ENCODE peak calls at places on chromosome 20, in seven cellular contexts. O is tibial artery; T is stimulated activated CD4-positive, alpha-beta T cell treated with anti-CD3 and anti-CD28 coated beads, Interleukin-2, amount 100 ng/mL, for 48 hours; L is pancreas; M is T-helper 17 cell; P is Right ventricle myocardium inferior; J is KBM-7. B is an unnamed sample.

GRCh38 chr20:13222319-13222716 is 1.2 kb downstream of the ISM1 start:
- DNase-seq in O (no peak), L (no peak), T (no peak), J (no peak), M (no peak), P (no peak), B (no peak)

GRCh38 chr20:31870703-31871601 is 518 bp downstream of the TTLL9 start:
- DNase-seq in L (no peak), M (no peak), O (no peak), P (no peak), T (no peak), J (no peak), B (no peak)

GRCh38 chr20:53077373-53078205 is 105.4 kb downstream of the TSHZ2 start:
- DNase-seq in O (no peak), P (no peak), L (no peak), M (no peak), J (no peak), T (peak), B (no peak)

GRCh38 chr20:1979116-1979778 is 14.6 kb downstream of the PDYN start:
- DNase-seq in T (no peak), P (no peak), M (no peak), L (no peak), O (no peak), J (no peak), B (no peak)

GRCh38 chr20:62907377-62908317 is 18.7 kb downstream of the DIDO1 start:
- DNase-seq in P (no peak), T (no peak), O (peak), L (no peak), J (peak), M (peak), B (peak)

GRCh38 chr20:59939052-59939878 is 840 bp downstream of the PPP1R3D start:
- DNase-seq in O (peak), M (no peak), J (no peak), P (no peak), L (peak), T (no peak), B (no peak)

GRCh38 chr20:16535281-16535680 is 38.0 kb downstream of the KIF16B start:
- DNase-seq in J (peak), O (no peak), L (no peak), M (no peak), T (no peak), P (no peak), B (no peak)

GRCh38 chr20:4476903-4477302 is 244.8 kb upstream of the PRND start:
- DNase-seq in O (peak), L (no peak), T (no peak), M (no peak), P (no peak), J (no peak), B (no peak)

GRCh38 chr20:4740774-4741431 is 19.2 kb downstream of the PRND start:
- DNase-seq in O (no peak), P (no peak), T (peak), J (peak), L (peak), M (peak), B (peak)

GRCh38 chr20:38242848-38243449 is 17.6 kb downstream of the KIAA1755 start:
- DNase-seq in M (no peak), O (no peak), T (peak), L (no peak), J (peak), P (no peak), B (no peak)

GRCh38 chr20:24950836-24951525 is 1.9 kb downstream of the CST7 start:
- DNase-seq in O (no peak), T (no peak), P (no peak), L (peak), M (no peak), J (no peak), B (no peak)

GRCh38 chr20:50054626-50055511 is 58.1 kb downstream of the UBE2V1 start:
- DNase-seq in P (peak), J (no peak), L (no peak), M (no peak), T (no peak), O (peak), B (no peak)

GRCh38 chr20:53698321-53698978 is 104.8 kb upstream of the ZNF217 start:
- DNase-seq in M (no peak), L (no peak), J (no peak), P (no peak), O (no peak), T (no peak), B (no peak)

GRCh38 chr20:45037050-45037449 is 63.9 kb downstream of the KCNS1 start:
- DNase-seq in P (no peak), M (no peak), L (no peak), J (no peak), O (no peak), T (no peak), B (no peak)

GRCh38 chr20:40110241-40110910 is 578.7 kb downstream of the MAFB start:
- DNase-seq in M (no peak), T (no peak), L (no peak), P (no peak), O (no peak), J (no peak), B (no peak)

GRCh38 chr20:15817351-15817750 is 755.9 kb downstream of the KIF16B start:
- DNase-seq in T (no peak), O (no peak), P (no peak), J (no peak), L (no peak), M (no peak), B (no peak)

GRCh38 chr20:54668271-54669053 is 193.1 kb downstream of the DOK5 start:
- DNase-seq in O (no peak), M (no peak), P (no peak), L (peak), J (peak), T (peak), B (no peak)

B was measured in effector CD8-positive, alpha-beta T cell.